ENCODE peak calls at places on chromosome 6, in nine cellular contexts. P, V, G, E, O, W, R, B and X are unnamed samples.

GRCh38 chr6:150263765-150264415 is 104.9 kb upstream of the IYD start:
- DNase-seq in P (no peak), V (no peak), G (no peak), E (peak), O (no peak), W (no peak), R (no peak), B (peak), X (no peak)

GRCh38 chr6:53107091-53107490 is 41.5 kb downstream of the GCM1 start:
- DNase-seq in P (no peak), V (no peak), G (no peak), E (no peak), O (no peak), W (no peak), R (no peak), B (no peak), X (no peak)

GRCh38 chr6:34679552-34680255 is 16.9 kb downstream of the ILRUN start:
- DNase-seq in P (no peak), V (no peak), G (no peak), E (no peak), O (no peak), W (no peak), R (no peak), B (no peak), X (peak)

GRCh38 chr6:168126566-168127383 is 47.8 kb upstream of the FRMD1 start:
- DNase-seq in P (no peak), V (no peak), G (no peak), E (no peak), O (peak), W (no peak), R (no peak), B (no peak), X (no peak)

GRCh38 chr6:102223942-102224341 is 830.4 kb downstream of the GRIK2 start:
- DNase-seq in P (no peak), V (no peak), G (no peak), E (no peak), O (no peak), W (no peak), R (no peak), B (no peak), X (no peak)

GRCh38 chr6:21264288-21264818 is 329.2 kb upstream of the SOX4 start:
- DNase-seq in P (peak), V (no peak), G (peak), E (no peak), O (no peak), W (no peak), R (no peak), B (no peak), X (peak)

GRCh38 chr6:143695106-143696059 is 17.6 kb downstream of the PHACTR2 start:
- DNase-seq in P (no peak), V (no peak), G (no peak), E (no peak), O (no peak), W (no peak), R (no peak), B (no peak), X (peak)

GRCh38 chr6:168909288-168909687 is 344.4 kb downstream of the THBS2 start:
- DNase-seq in P (no peak), V (no peak), G (no peak), E (no peak), O (no peak), W (no peak), R (no peak), B (no peak), X (no peak)

GRCh38 chr6:152277826-152278247 is 359.3 kb downstream of the SYNE1 start:
- DNase-seq in P (peak), V (no peak), G (no peak), E (no peak), O (no peak), W (no peak), R (no peak), B (no peak), X (no peak)

GRCh38 chr6:136616527-136616926 is 66.3 kb upstream of the MAP7 start:
- DNase-seq in P (no peak), V (no peak), G (no peak), E (no peak), O (no peak), W (no peak), R (no peak), B (no peak), X (no peak)

GRCh38 chr6:125793280-125793679 is 2.5 kb downstream of the NCOA7 start:
- DNase-seq in P (no peak), V (no peak), G (no peak), E (no peak), O (no peak), W (no peak), R (no peak), B (no peak), X (no peak)

GRCh38 chr6:122012576-122012975 is 386.9 kb upstream of the HSF2 start:
- DNase-seq in P (no peak), V (no peak), G (no peak), E (no peak), O (no peak), W (no peak), R (no peak), B (no peak), X (no peak)

GRCh38 chr6:116144590-116144989 is 18.7 kb upstream of the COL10A1 start:
- DNase-seq in P (no peak), V (no peak), G (no peak), E (no peak), O (no peak), W (no peak), R (no peak), B (no peak), X (peak)

GRCh38 chr6:170388113-170388512 is 81.6 kb downstream of the FAM120B start:
- DNase-seq in P (no peak), V (no peak), G (no peak), E (no peak), O (no peak), W (no peak), R (no peak), B (no peak), X (no peak)

GRCh38 chr6:43644940-43645612 is at the start of gene RSPH9:
- DNase-seq in P (no peak), V (no peak), G (no peak), E (no peak), O (peak), W (peak), R (peak), B (peak), X (no peak)

GRCh38 chr6:139732451-139732850 is 358.0 kb upstream of the CITED2 start:
- DNase-seq in P (no peak), V (no peak), G (no peak), E (no peak), O (no peak), W (no peak), R (no peak), B (no peak), X (peak)

GRCh38 chr6:127110712-127111111 is 7.8 kb upstream of the RSPO3 start:
- DNase-seq in P (no peak), V (no peak), G (no peak), E (no peak), O (no peak), W (no peak), R (no peak), B (no peak), X (no peak)

GRCh38 chr6:20233007-20233730 is 20.9 kb upstream of the MBOAT1 start:
- DNase-seq in P (no peak), V (no peak), G (no peak), E (no peak), O (no peak), W (no peak), R (no peak), B (no peak), X (no peak)

GRCh38 chr6:32255212-32256153 is 31.6 kb upstream of the NOTCH4 start:
- DNase-seq in P (no peak), V (no peak), G (no peak), E (no peak), O (peak), W (peak), R (peak), B (peak), X (peak)

GRCh38 chr6:75418233-75418632 is 75.4 kb downstream of the FILIP1 start:
- DNase-seq in P (no peak), V (no peak), G (no peak), E (no peak), O (no peak), W (no peak), R (no peak), B (no peak), X (no peak)

GRCh38 chr6:151239603-151240035 is at the start of gene AKAP12:
- DNase-seq in P (no peak), V (peak), G (no peak), E (no peak), O (peak), W (no peak), R (no peak), B (no peak), X (no peak)

GRCh38 chr6:85867595-85867994 is 224.9 kb upstream of the SYNCRIP start:
- DNase-seq in P (no peak), V (no peak), G (no peak), E (no peak), O (no peak), W (no peak), R (no peak), B (no peak), X (no peak)

GRCh38 chr6:138038148-138038870 is 68.9 kb downstream of the PERP start:
- DNase-seq in P (peak), V (peak), G (no peak), E (no peak), O (no peak), W (no peak), R (no peak), B (no peak), X (no peak)